ENCODE peak calls at places on chromosomes 7 and 10, in four cellular contexts. C is right lobe of liver, Y is kidney glomerular epithelial cell, R is IMR-90. F is an unnamed sample.
A peak's percentile ranks its signal among the peaks of the same experiment; 100 is the strongest.

GRCh38 chr10:97234403-97234802 is 48.6 kb upstream of the SLIT1 start:
- DNase-seq in C (no peak), R (peak; percentile 64), Y (peak; percentile 6), F (no peak)

GRCh38 chr7:391411-391951 is 101.5 kb downstream of the FOXL3 start:
- DNase-seq in Y (no peak), C (peak; percentile 29), R (no peak), F (no peak)

GRCh38 chr10:77641788-77642397 is 4.3 kb upstream of the KCNMA1 start:
- DNase-seq in R (peak; percentile 83), C (peak; percentile 73), Y (peak; percentile 72), F (peak; percentile 90)

GRCh38 chr7:39465055-39465929 is 100.9 kb upstream of the YAE1 start:
- DNase-seq in R (peak; percentile 63), C (peak; percentile 60), Y (peak; percentile 69), F (peak; percentile 44)

GRCh38 chr10:58438340-58438739 is 53.1 kb downstream of the TFAM start:
- DNase-seq in C (no peak), R (peak; percentile 73), Y (peak; percentile 90), F (no peak)

GRCh38 chr7:146321301-146321700 is 204.7 kb downstream of the CNTNAP2 start:
- DNase-seq in C (no peak), Y (no peak), R (no peak), F (no peak)

GRCh38 chr7:66886152-66886551 is 34.9 kb upstream of the TMEM248 start:
- DNase-seq in C (no peak), Y (no peak), R (no peak), F (no peak)

GRCh38 chr7:43847496-43847895 is 21.8 kb downstream of the MRPS24 start:
- DNase-seq in R (peak; percentile 68), C (no peak), Y (peak; percentile 6), F (no peak)

GRCh38 chr10:1255600-1255999 is 199.4 kb downstream of the WDR37 start:
- DNase-seq in Y (no peak), R (no peak), C (no peak), F (no peak)

GRCh38 chr10:8150401-8150905 is 96.0 kb downstream of the GATA3 start:
- DNase-seq in Y (no peak), R (no peak), C (no peak), F (no peak)

GRCh38 chr10:77240042-77240619 is 397.5 kb downstream of the KCNMA1 start:
- DNase-seq in Y (no peak), C (no peak), R (peak; percentile 70), F (no peak)

GRCh38 chr10:101136007-101136707 is 5.1 kb downstream of the TLX1 start:
- DNase-seq in Y (no peak), R (no peak), C (no peak), F (no peak)

GRCh38 chr7:64618785-64619456 is 47.0 kb upstream of the ZNF107 start:
- DNase-seq in C (no peak), R (peak; percentile 60), Y (peak; percentile 9), F (peak; percentile 43)

GRCh38 chr7:88243345-88243909 is 23.6 kb upstream of the SRI start:
- DNase-seq in Y (peak; percentile 63), R (peak; percentile 44), C (no peak), F (peak; percentile 68)

GRCh38 chr10:86872757-86873156 is 84.7 kb downstream of the MMRN2 start:
- DNase-seq in R (no peak), C (no peak), Y (no peak), F (no peak)

GRCh38 chr10:24953350-24954074 is 1.1 kb upstream of the PRTFDC1 start:
- DNase-seq in Y (no peak), C (no peak), R (peak; percentile 40), F (no peak)

GRCh38 chr7:93374345-93374940 is 142.3 kb downstream of the VPS50 start:
- DNase-seq in C (no peak), Y (no peak), R (peak; percentile 39), F (no peak)

GRCh38 chr7:19020711-19021110 is 96.7 kb downstream of the TWIST1 start:
- DNase-seq in R (peak; percentile 41), C (no peak), Y (peak; percentile 31), F (no peak)

GRCh38 chr7:142854505-142855400 is at the start of gene EPHB6:
- DNase-seq in C (peak; percentile 92), Y (peak; percentile 40), R (peak; percentile 15), F (peak; percentile 84)

GRCh38 chr7:67621704-67622103 is 625.1 kb downstream of the TYW1 start:
- DNase-seq in Y (no peak), C (no peak), R (no peak), F (no peak)

GRCh38 chr7:154789404-154789803 is 213.5 kb downstream of the PAXIP1 start:
- DNase-seq in Y (no peak), R (no peak), C (no peak), F (peak; percentile 33)

GRCh38 chr10:44298713-44299112 is 86.2 kb downstream of the CXCL12 start:
- DNase-seq in R (no peak), Y (no peak), C (no peak), F (no peak)

GRCh38 chr7:35817181-35817580 is 16.3 kb downstream of the SEPTIN7 start:
- DNase-seq in R (no peak), Y (no peak), C (no peak), F (no peak)

GRCh38 chr10:110803830-110804338 is 67.8 kb upstream of the PDCD4 start:
- DNase-seq in R (peak; percentile 24), C (no peak), Y (peak; percentile 43), F (peak; percentile 71)

GRCh38 chr7:39332142-39332541 is 234.1 kb upstream of the YAE1 start:
- DNase-seq in Y (no peak), C (no peak), R (no peak), F (no peak)

F was measured in testis.